ENCODE peak calls at places on chromosomes 7 and 10, in eight cellular contexts. X is A673; H is IMR-90; A is stimulated activated CD8-positive, alpha-beta memory T cell treated with anti-CD3 and anti-CD28 coated beads, Interleukin-15, amount 100 ng/mL, for 48 hours; Q is glutamatergic neuron; J is OCI-LY7; Z is activated naive CD4-positive, alpha-beta T cell treated with anti-CD3 and anti-CD28 coated beads, Interleukin-2, amount 50 U/mL, for 16 hours; W is LoVo. M is an unnamed sample.

GRCh38 chr7:43693687-43694398 is 35.5 kb downstream of the COA1 start:
- DNase-seq in Q (no peak), J (no peak), Z (no peak), W (peak; percentile 34), X (no peak), A (no peak), H (peak; percentile 81), M (peak; percentile 51)

GRCh38 chr7:11436773-11437524 is 395.0 kb downstream of the THSD7A start:
- DNase-seq in A (no peak), J (no peak), Z (no peak), X (no peak), Q (peak; percentile 30), H (no peak), W (no peak), M (no peak)

GRCh38 chr7:131513245-131514061 is 43.0 kb downstream of the PODXL start:
- DNase-seq in A (peak; percentile 67), Z (peak; percentile 79), Q (peak; percentile 92), W (peak; percentile 92), X (peak; percentile 89), J (peak; percentile 77), H (peak; percentile 81), M (peak; percentile 87)

GRCh38 chr7:72403677-72404076 is 8.5 kb downstream of the CALN1 start:
- DNase-seq in Q (no peak), H (no peak), Z (no peak), A (no peak), J (no peak), X (no peak), W (no peak), M (no peak)

GRCh38 chr10:75586814-75587213 is 155.4 kb downstream of the LRMDA start:
- DNase-seq in J (no peak), Q (no peak), X (no peak), W (no peak), A (no peak), H (no peak), Z (no peak), M (no peak)

GRCh38 chr10:117675516-117675915 is 133.0 kb downstream of the EMX2 start:
- DNase-seq in H (no peak), Z (no peak), X (no peak), A (no peak), Q (no peak), W (no peak), J (no peak), M (no peak)

GRCh38 chr10:12264204-12264908 is 68.4 kb downstream of the CDC123 start:
- DNase-seq in H (peak; percentile 69), Z (peak; percentile 76), W (peak; percentile 59), Q (peak; percentile 91), X (peak; percentile 95), A (peak; percentile 59), J (peak; percentile 97), M (peak; percentile 83)

GRCh38 chr10:70442332-70442988 is 979 bp upstream of the NODAL start:
- DNase-seq in A (no peak), H (no peak), Q (no peak), Z (no peak), W (no peak), X (no peak), J (no peak), M (no peak)

GRCh38 chr7:152528612-152529011 is 92.8 kb upstream of the KMT2C start:
- DNase-seq in X (no peak), J (no peak), Q (no peak), H (no peak), A (no peak), W (no peak), Z (no peak), M (no peak)

GRCh38 chr7:51847461-51848134 is 531.0 kb upstream of the COBL start:
- DNase-seq in H (no peak), X (no peak), Z (no peak), W (no peak), J (no peak), Q (no peak), A (no peak), M (no peak)

GRCh38 chr7:47897831-47898230 is 50.4 kb downstream of the PKD1L1 start:
- DNase-seq in X (no peak), A (no peak), H (no peak), Q (no peak), W (no peak), Z (no peak), J (no peak), M (no peak)

GRCh38 chr10:116893686-116894037 is 44.4 kb downstream of the ENO4 start:
- DNase-seq in Q (no peak), A (no peak), Z (no peak), X (no peak), H (no peak), W (no peak), J (no peak), M (no peak)

GRCh38 chr7:25947669-25948516 is 204.1 kb upstream of the NFE2L3 start:
- DNase-seq in J (peak; percentile 21), Q (no peak), Z (no peak), A (no peak), H (no peak), X (no peak), W (no peak), M (no peak)

GRCh38 chr10:43314626-43315025 is 47.8 kb upstream of the RASGEF1A start:
- DNase-seq in W (no peak), Q (no peak), H (no peak), J (no peak), Z (no peak), X (no peak), A (no peak), M (no peak)

GRCh38 chr10:110901954-110902819 is 16.8 kb downstream of the BBIP1 start:
- DNase-seq in H (peak; percentile 80), J (no peak), Q (no peak), A (peak; percentile 18), W (peak; percentile 55), Z (peak; percentile 61), X (no peak), M (peak; percentile 21)

GRCh38 chr10:7003821-7004220 is 407.0 kb downstream of the SFMBT2 start:
- DNase-seq in W (no peak), A (no peak), Q (no peak), J (no peak), X (no peak), H (no peak), Z (no peak), M (no peak)

GRCh38 chr10:99929360-99929759 is 80.4 kb downstream of the DNMBP start:
- DNase-seq in X (no peak), H (no peak), A (no peak), W (no peak), Q (no peak), Z (no peak), J (no peak), M (no peak)

GRCh38 chr10:17001961-17002749 is 127.5 kb downstream of the CUBN start:
- DNase-seq in Q (no peak), H (peak; percentile 88), J (no peak), Z (no peak), A (no peak), X (no peak), W (no peak), M (peak; percentile 50)

GRCh38 chr7:73397936-73398335 is 35.6 kb upstream of the FZD9 start:
- DNase-seq in X (no peak), W (no peak), Q (no peak), Z (no peak), J (no peak), A (no peak), H (no peak), M (no peak)

GRCh38 chr7:157603716-157604115 is 266.9 kb downstream of the DNAJB6 start:
- DNase-seq in Z (no peak), J (no peak), Q (no peak), X (no peak), H (no peak), W (no peak), A (no peak), M (no peak)

GRCh38 chr7:136128050-136128449 is 150.9 kb upstream of the MTPN start:
- DNase-seq in X (no peak), A (no peak), W (no peak), J (no peak), H (no peak), Q (no peak), Z (no peak), M (no peak)

GRCh38 chr10:118776033-118776432 is 21.3 kb upstream of the CACUL1 start:
- DNase-seq in W (no peak), J (no peak), A (no peak), X (no peak), H (no peak), Z (no peak), Q (no peak), M (no peak)

GRCh38 chr10:79020605-79021004 is 48.2 kb upstream of the ZMIZ1 start:
- DNase-seq in X (no peak), J (no peak), A (no peak), Z (no peak), Q (no peak), H (no peak), W (no peak), M (no peak)

GRCh38 chr10:130018253-130018652 is 54.2 kb upstream of the EBF3 start:
- DNase-seq in Q (no peak), Z (no peak), W (no peak), X (peak; percentile 14), A (no peak), J (no peak), H (peak; percentile 63), M (peak; percentile 60)

GRCh38 chr7:99380032-99380822 is 5.7 kb downstream of the ARPC1B start:
- DNase-seq in H (peak; percentile 44), X (peak; percentile 57), Q (no peak), J (peak; percentile 82), A (no peak), Z (no peak), W (no peak), M (no peak)

GRCh38 chr7:11795231-11795630 is 36.8 kb downstream of the THSD7A start:
- DNase-seq in X (no peak), Q (no peak), H (no peak), A (no peak), W (no peak), Z (no peak), J (no peak), M (no peak)

GRCh38 chr7:30238721-30239441 is 45.5 kb upstream of the ZNRF2 start:
- DNase-seq in J (peak; percentile 28), H (no peak), Q (no peak), W (peak; percentile 52), X (peak; percentile 65), Z (no peak), A (no peak), M (no peak)

GRCh38 chr10:86798636-86799035 is 42.2 kb downstream of the BMPR1A start:
- DNase-seq in H (peak; percentile 51), Z (no peak), A (no peak), X (peak; percentile 70), J (no peak), W (no peak), Q (no peak), M (no peak)

GRCh38 chr10:105291571-105291970 is 650.5 kb downstream of the SORCS3 start:
- DNase-seq in A (no peak), Z (no peak), W (no peak), X (no peak), J (no peak), Q (no peak), H (no peak), M (no peak)

GRCh38 chr7:33276325-33276724 is 147.0 kb downstream of the BBS9 start:
- DNase-seq in W (no peak), Q (no peak), J (no peak), A (no peak), Z (no peak), H (no peak), X (no peak), M (no peak)

GRCh38 chr10:46223064-46223480 is 63.7 kb upstream of the ANTXRL start:
- DNase-seq in W (no peak), J (peak; percentile 16), X (no peak), Q (no peak), Z (peak; percentile 40), A (no peak), H (no peak), M (no peak)

GRCh38 chr10:49379596-49380410 is 16.1 kb downstream of the DRGX start:
- DNase-seq in H (no peak), X (no peak), Z (no peak), Q (no peak), W (no peak), A (no peak), J (peak; percentile 4), M (no peak)

M was measured in AG08396.